ENCODE peak calls at places on chromosomes 13 and 19, in seven cellular contexts. H, G, T, K, X, M and J are unnamed samples.

GRCh38 chr19:48966541-48967345 is 1.6 kb downstream of the FTL start:
- DNase-seq in H (no peak), G (no peak), T (no peak), K (no peak), X (no peak), M (no peak), J (no peak)

GRCh38 chr19:11435833-11436313 is 438 bp downstream of the PRKCSH start:
- DNase-seq in H (no peak), G (no peak), T (peak; percentile 45), K (no peak), X (no peak), M (no peak), J (no peak)

GRCh38 chr19:2906631-2907195 is 6.0 kb downstream of the ZNF57 start:
- DNase-seq in H (no peak), G (no peak), T (no peak), K (no peak), X (no peak), M (no peak), J (no peak)

GRCh38 chr13:32056316-32056715 is 24.7 kb downstream of the FRY start:
- DNase-seq in H (no peak), G (no peak), T (peak; percentile 35), K (no peak), X (no peak), M (no peak), J (no peak)

GRCh38 chr13:88887045-88887662 is 1216.0 kb downstream of the SLITRK5 start:
- DNase-seq in H (no peak), G (no peak), T (no peak), K (no peak), X (no peak), M (no peak), J (no peak)

GRCh38 chr19:10975374-10976036 is 14.7 kb downstream of the SMARCA4 start:
- DNase-seq in H (no peak), G (no peak), T (no peak), K (no peak), X (no peak), M (peak; percentile 53), J (peak; percentile 79)

GRCh38 chr19:4038661-4039096 is 28.0 kb downstream of the ZBTB7A start:
- DNase-seq in H (no peak), G (no peak), T (no peak), K (no peak), X (no peak), M (no peak), J (no peak)

GRCh38 chr19:16168465-16169081 is 4.8 kb downstream of the CIB3 start:
- DNase-seq in H (no peak), G (no peak), T (no peak), K (no peak), X (no peak), M (no peak), J (no peak)

GRCh38 chr19:21604351-21604926 is 99.0 kb downstream of the ZNF429 start:
- DNase-seq in H (no peak), G (no peak), T (no peak), K (no peak), X (no peak), M (no peak), J (no peak)

GRCh38 chr13:112683581-112683980 is 6.3 kb upstream of the ATP11A start:
- DNase-seq in H (no peak), G (no peak), T (no peak), K (no peak), X (no peak), M (no peak), J (no peak)

GRCh38 chr19:41089955-41090354 is 1.7 kb downstream of the CYP2A13 start:
- DNase-seq in H (no peak), G (peak; percentile 1), T (no peak), K (peak; percentile 25), X (no peak), M (no peak), J (no peak)

GRCh38 chr19:41959056-41960053 is at the start of gene RABAC1:
- DNase-seq in H (no peak), G (peak; percentile 79), T (peak; percentile 93), K (peak; percentile 97), X (peak; percentile 85), M (peak; percentile 93), J (peak; percentile 92)

GRCh38 chr13:71624641-71625040 is 242.4 kb downstream of the DACH1 start:
- DNase-seq in H (no peak), G (no peak), T (no peak), K (no peak), X (no peak), M (no peak), J (no peak)

GRCh38 chr19:51472607-51473006 is 5.7 kb upstream of the CEACAM18 start:
- DNase-seq in H (no peak), G (no peak), T (no peak), K (no peak), X (no peak), M (no peak), J (no peak)

GRCh38 chr13:36718686-36719085 is 44.9 kb downstream of the SERTM1 start:
- DNase-seq in H (no peak), G (no peak), T (no peak), K (peak; percentile 27), X (no peak), M (no peak), J (no peak)

GRCh38 chr13:36713842-36714241 is 40.0 kb downstream of the SERTM1 start:
- DNase-seq in H (no peak), G (no peak), T (no peak), K (no peak), X (no peak), M (no peak), J (no peak)

GRCh38 chr13:36712785-36713184 is 39.0 kb downstream of the SERTM1 start:
- DNase-seq in H (no peak), G (no peak), T (no peak), K (no peak), X (no peak), M (no peak), J (peak; percentile 22)

GRCh38 chr13:36718146-36718545 is 44.3 kb downstream of the SERTM1 start:
- DNase-seq in H (no peak), G (no peak), T (no peak), K (no peak), X (no peak), M (no peak), J (no peak)

GRCh38 chr13:36715841-36716240 is 42.0 kb downstream of the SERTM1 start:
- DNase-seq in H (no peak), G (no peak), T (no peak), K (no peak), X (no peak), M (no peak), J (no peak)
- H3K4me1 ChIP-seq in H (no peaks in the 10 kb centered on the region), G (no peaks in the 10 kb centered on the region), T (no peaks in the 10 kb centered on the region), K (no peaks in the 10 kb centered on the region), X (no peaks in the 10 kb centered on the region), M (no peaks in the 10 kb centered on the region), J (no peaks in the 10 kb centered on the region)

GRCh38 chr19:52637718-52638585 is at the start of gene ZNF83:
- DNase-seq in H (peak; percentile 98), G (peak; percentile 77), T (peak; percentile 97), K (no peak), X (peak; percentile 79), M (peak; percentile 96), J (peak; percentile 99)

GRCh38 chr19:52635786-52636570 is 2.2 kb downstream of the ZNF83 start:
- DNase-seq in H (no peak), G (no peak), T (no peak), K (no peak), X (no peak), M (no peak), J (no peak)

GRCh38 chr19:52640916-52641315 is 2.8 kb upstream of the ZNF83 start:
- DNase-seq in H (no peak), G (peak; percentile 44), T (no peak), K (no peak), X (no peak), M (no peak), J (no peak)

DNA sequence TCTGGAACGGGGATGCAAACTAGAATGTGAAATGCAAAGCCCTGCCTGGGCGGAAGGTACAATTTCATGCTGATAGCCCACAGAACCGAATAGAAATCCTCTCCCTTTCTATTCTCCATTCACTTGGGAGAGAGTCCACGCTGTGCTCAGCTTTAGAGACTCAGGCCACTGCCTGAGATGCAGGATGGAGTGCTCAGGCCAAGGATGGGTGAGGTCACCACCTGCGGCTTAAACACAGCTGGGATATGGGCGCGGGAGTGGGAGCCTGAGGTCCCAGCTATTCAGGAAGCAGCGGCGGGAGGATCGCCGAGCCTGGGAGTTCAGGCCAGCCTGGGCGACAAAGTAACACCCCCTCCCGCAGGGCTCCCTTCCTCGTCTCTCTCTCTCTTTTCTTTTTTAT is 446 bp upstream of the ZNF83 start:
- DNase-seq in H (no peak), G (no peak), T (peak; percentile 16), K (no peak), X (no peak), M (peak; percentile 58), J (peak; percentile 33)
- TF ChIP-seq POLR2A in H (no peak), G (no peak), T (no peak), K (no peak), X (no peak), M (no peak), J (no peak)

DNA sequence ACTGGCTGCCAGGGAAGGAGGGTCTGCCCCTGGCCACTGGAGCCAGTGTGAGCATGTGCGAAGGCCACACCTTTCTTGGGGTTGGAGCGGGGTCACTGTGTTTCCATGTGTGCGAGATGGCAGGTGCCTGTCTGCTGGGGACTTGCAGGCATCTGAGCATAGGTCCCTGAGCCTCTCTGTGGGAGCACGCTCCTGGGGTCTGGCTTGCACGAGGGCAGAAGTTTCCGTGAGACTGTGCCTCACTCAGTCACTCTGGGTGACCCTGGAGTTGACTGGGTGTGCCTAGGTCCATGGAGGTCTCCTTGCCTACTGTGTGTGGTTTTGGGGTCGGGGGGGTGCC is 31.3 kb downstream of the PAK4 start:
- DNase-seq in H (no peak), G (no peak), T (no peak), K (no peak), X (no peak), M (no peak), J (no peak)
- H3K4me1 ChIP-seq in H (peaks cover 77% of the 10 kb centered on the region), G (peaks cover 4% of the 10 kb centered on the region), T (peaks cover 31% of the 10 kb centered on the region), K (peaks cover 42% of the 10 kb centered on the region), X (peaks cover 50% of the 10 kb centered on the region), M (no peaks in the 10 kb centered on the region), J (peaks cover 40% of the 10 kb centered on the region)

GRCh38 chr19:55519461-55520311 is 17.2 kb downstream of the SBK2 start:
- DNase-seq in H (no peak), G (no peak), T (no peak), K (peak; percentile 94), X (no peak), M (no peak), J (no peak)

GRCh38 chr19:55520691-55521292 is 16.1 kb downstream of the SBK2 start:
- DNase-seq in H (no peak), G (no peak), T (no peak), K (no peak), X (no peak), M (no peak), J (no peak)

DNA sequence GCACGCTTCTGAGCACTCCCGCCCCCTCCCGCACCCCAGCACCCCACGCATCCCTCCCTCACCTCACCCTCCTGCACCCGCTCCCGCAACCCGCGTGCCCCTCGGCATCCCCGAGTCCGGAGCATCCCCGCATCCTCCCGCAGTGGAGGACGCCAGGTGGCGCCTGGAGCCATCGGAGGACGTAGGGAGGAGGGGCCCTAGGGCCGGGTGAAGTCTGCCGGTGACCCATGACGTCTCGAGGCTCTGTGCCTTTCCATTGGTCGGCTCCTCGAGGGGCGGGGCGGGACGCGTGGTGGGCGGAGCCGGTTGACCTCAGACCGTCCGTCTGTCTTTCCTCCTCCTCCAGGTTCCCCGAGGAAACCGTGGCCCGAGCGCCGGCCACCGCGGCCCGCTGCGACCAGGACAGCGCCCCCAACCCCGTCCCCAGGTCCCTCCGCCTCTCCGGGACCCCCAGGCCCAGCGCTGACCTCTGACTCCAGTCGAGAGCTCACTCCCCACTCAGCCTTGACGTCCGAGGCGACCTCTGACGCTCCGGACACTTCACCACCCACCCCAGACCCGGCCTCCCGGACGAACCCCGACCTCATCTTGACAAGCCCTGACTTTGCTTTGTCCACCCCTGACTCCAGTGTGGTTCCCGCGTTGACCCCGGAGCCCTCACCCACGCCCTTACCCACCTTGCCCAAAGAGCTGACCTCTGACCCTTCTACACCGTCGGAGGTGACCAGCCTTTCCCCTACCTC is 19.9 kb downstream of the SBK2 start:
- DNase-seq in H (no peak), G (peak; percentile 83), T (peak; percentile 95), K (peak; percentile 97), X (peak; percentile 87), M (peak; percentile 94), J (peak; percentile 94)
- TF ChIP-seq POLR2A in H (no peak), G (no peak), T (peak; percentile 71), K (peak; percentile 27), X (no peak), M (peak; percentile 77), J (no peak)